ENCODE peak calls at places on chromosomes 13 and 19, in six cellular contexts. Y is mesenchymal stem cell, H is K562, M is IMR-90, X is fibroblast of lung, B is astrocyte. G is an unnamed sample.

GRCh38 chr13:80177327-80177726 is 163.6 kb downstream of the SPRY2 start:
- DNase-seq in Y (no peak), H (no peak), M (no peak), X (peak), B (peak), G (no peak)

GRCh38 chr13:25249001-25249543 is 38.2 kb downstream of the MTMR6 start:
- DNase-seq in Y (peak), H (no peak), M (peak), X (peak), B (peak), G (no peak)

GRCh38 chr13:99132295-99132835 is 68.3 kb upstream of the UBAC2 start:
- DNase-seq in Y (no peak), H (no peak), M (no peak), X (no peak), B (no peak), G (no peak)

GRCh38 chr13:39186205-39186880 is 148.1 kb downstream of the NHLRC3 start:
- DNase-seq in Y (no peak), H (no peak), M (no peak), X (no peak), B (no peak), G (no peak)

GRCh38 chr19:19751846-19752245 is 18.9 kb upstream of the ZNF14 start:
- DNase-seq in Y (no peak), H (no peak), M (no peak), X (no peak), B (no peak), G (no peak)

GRCh38 chr19:50933640-50934039 is 19.2 kb downstream of the KLK5 start:
- DNase-seq in Y (no peak), H (no peak), M (peak), X (peak), B (peak), G (no peak)

GRCh38 chr13:99656092-99656745 is 154.9 kb downstream of the TM9SF2 start:
- DNase-seq in Y (peak), H (peak), M (peak), X (peak), B (peak), G (peak)

GRCh38 chr13:99320693-99321481 is 13.7 kb upstream of the GPR183 start:
- DNase-seq in Y (peak), H (no peak), M (peak), X (peak), B (peak), G (peak)

GRCh38 chr19:17524651-17525050 is 13.2 kb downstream of the PGLS start:
- DNase-seq in Y (no peak), H (no peak), M (no peak), X (no peak), B (no peak), G (no peak)

GRCh38 chr13:22114630-22115311 is 443.9 kb downstream of the FGF9 start:
- DNase-seq in Y (peak), H (no peak), M (peak), X (no peak), B (no peak), G (no peak)

GRCh38 chr13:31444266-31444862 is 244.6 kb downstream of the B3GLCT start:
- DNase-seq in Y (no peak), H (no peak), M (no peak), X (no peak), B (no peak), G (no peak)

GRCh38 chr13:26923824-26924605 is 163.4 kb upstream of the GPR12 start:
- DNase-seq in Y (peak), H (no peak), M (peak), X (peak), B (peak), G (no peak)

GRCh38 chr19:45408830-45409593 is 2.6 kb downstream of the POLR1G start:
- DNase-seq in Y (no peak), H (no peak), M (no peak), X (no peak), B (no peak), G (no peak)

GRCh38 chr19:13689050-13689449 is 75.3 kb upstream of the MRI1 start:
- DNase-seq in Y (peak), H (peak), M (peak), X (peak), B (peak), G (peak)

GRCh38 chr19:409006-409514 is at the start of gene C2CD4C:
- DNase-seq in Y (peak), H (peak), M (no peak), X (no peak), B (no peak), G (no peak)

GRCh38 chr13:53473397-53473796 is 444.8 kb downstream of the OLFM4 start:
- DNase-seq in Y (no peak), H (no peak), M (no peak), X (no peak), B (no peak), G (no peak)

GRCh38 chr19:18697680-18698079 is 14.2 kb downstream of the CRTC1 start:
- DNase-seq in Y (no peak), H (no peak), M (no peak), X (no peak), B (no peak), G (no peak)

GRCh38 chr13:97548138-97548537 is 114.2 kb downstream of the RAP2A start:
- DNase-seq in Y (no peak), H (no peak), M (no peak), X (no peak), B (no peak), G (no peak)

GRCh38 chr13:111115841-111116500 is 861 bp downstream of the ARHGEF7 start:
- DNase-seq in Y (peak), H (no peak), M (peak), X (peak), B (peak), G (no peak)

GRCh38 chr13:42000836-42001235 is 39.9 kb upstream of the VWA8 start:
- DNase-seq in Y (peak), H (no peak), M (no peak), X (peak), B (peak), G (no peak)

GRCh38 chr19:44814132-44814470 is 5.2 kb downstream of the BCAM start:
- DNase-seq in Y (no peak), H (no peak), M (no peak), X (no peak), B (no peak), G (no peak)

GRCh38 chr19:10363789-10364281 is 16.5 kb downstream of the TYK2 start:
- DNase-seq in Y (no peak), H (no peak), M (no peak), X (peak), B (peak), G (no peak)

GRCh38 chr19:29587518-29587986 is 18.5 kb upstream of the POP4 start:
- DNase-seq in Y (peak), H (no peak), M (peak), X (peak), B (no peak), G (no peak)

GRCh38 chr13:97849305-97849704 is 104.2 kb upstream of the IPO5 start:
- DNase-seq in Y (peak), H (no peak), M (peak), X (peak), B (peak), G (peak)

GRCh38 chr19:43780706-43781525 is at the start of gene KCNN4:
- DNase-seq in Y (peak), H (peak), M (peak), X (peak), B (peak), G (peak)

GRCh38 chr13:101455863-101456262 is 3.4 kb downstream of the ITGBL1 start:
- DNase-seq in Y (peak), H (no peak), M (peak), X (peak), B (peak), G (no peak)

GRCh38 chr19:3606690-3607289 is at the start of gene TBXA2R:
- DNase-seq in Y (peak), H (peak), M (peak), X (peak), B (peak), G (peak)

GRCh38 chr19:55691561-55692481 is 16.8 kb downstream of the EPN1 start:
- DNase-seq in Y (no peak), H (no peak), M (no peak), X (no peak), B (no peak), G (no peak)

GRCh38 chr19:54388803-54389144 is 24.0 kb upstream of the LAIR1 start:
- DNase-seq in Y (no peak), H (no peak), M (no peak), X (no peak), B (no peak), G (no peak)

GRCh38 chr13:23445794-23446193 is 12.3 kb upstream of the SACS start:
- DNase-seq in Y (no peak), H (no peak), M (no peak), X (no peak), B (no peak), G (no peak)

GRCh38 chr13:33274264-33274663 is 11.3 kb downstream of the STARD13 start:
- DNase-seq in Y (no peak), H (no peak), M (no peak), X (peak), B (no peak), G (no peak)

GRCh38 chr13:114032121-114032799 is 58.4 kb upstream of the C13orf46 start:
- DNase-seq in Y (peak), H (no peak), M (peak), X (peak), B (peak), G (no peak)

GRCh38 chr19:55703790-55704215 is 28.8 kb downstream of the EPN1 start:
- DNase-seq in Y (no peak), H (peak), M (no peak), X (peak), B (no peak), G (peak)

GRCh38 chr13:110680852-110681251 is 25.1 kb downstream of the CARS2 start:
- DNase-seq in Y (peak), H (peak), M (no peak), X (no peak), B (no peak), G (peak)

GRCh38 chr13:43132228-43132627 is 108.8 kb downstream of the DNAJC15 start:
- DNase-seq in Y (peak), H (peak), M (peak), X (peak), B (peak), G (peak)

GRCh38 chr19:5149508-5149907 is 180.6 kb downstream of the KDM4B start:
- DNase-seq in Y (no peak), H (no peak), M (no peak), X (no peak), B (no peak), G (no peak)

DNA sequence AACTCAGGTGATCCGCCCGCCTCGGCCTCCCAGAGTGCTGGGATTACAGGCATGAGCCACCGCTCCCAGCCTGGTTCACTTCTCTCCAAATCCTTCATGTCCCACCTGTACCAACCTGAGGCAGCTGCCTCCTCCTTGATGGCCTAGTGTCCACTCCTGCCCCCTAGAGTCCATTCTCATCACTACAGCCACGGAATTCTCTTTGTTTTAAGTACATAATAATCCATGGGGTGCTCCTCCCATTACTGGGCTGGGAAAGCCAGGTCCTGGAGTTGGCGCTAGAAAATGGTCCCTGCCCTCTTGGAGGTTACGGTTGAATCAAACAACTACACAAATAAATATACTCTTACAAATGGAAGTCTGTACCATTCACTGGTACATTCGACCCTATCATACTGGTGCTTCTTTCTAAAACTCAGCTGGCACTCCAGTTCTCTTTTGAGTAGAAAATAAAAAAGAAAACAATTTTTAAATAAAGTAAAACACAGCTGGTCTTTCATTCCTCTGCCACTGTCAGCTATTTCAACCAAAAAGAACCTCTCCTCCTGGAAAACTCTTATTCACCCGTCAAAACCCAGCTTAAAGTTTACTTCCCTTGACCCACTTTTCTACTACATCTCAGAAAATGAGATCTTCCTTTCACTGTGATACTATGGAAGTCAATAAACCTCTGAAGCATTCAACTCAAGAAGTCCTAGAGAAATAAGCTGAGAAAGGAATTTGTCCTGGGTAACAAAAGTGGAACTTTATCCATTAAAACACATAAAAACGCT is 22.4 kb upstream of the ARHGEF18 start:
- DNase-seq in Y (no peak), H (peak), M (no peak), X (no peak), B (no peak), G (peak)
- H3K9ac ChIP-seq in Y (no peak), H (no peak), M (no peak), X (no peak), B (no peak), G (no peak)

DNA sequence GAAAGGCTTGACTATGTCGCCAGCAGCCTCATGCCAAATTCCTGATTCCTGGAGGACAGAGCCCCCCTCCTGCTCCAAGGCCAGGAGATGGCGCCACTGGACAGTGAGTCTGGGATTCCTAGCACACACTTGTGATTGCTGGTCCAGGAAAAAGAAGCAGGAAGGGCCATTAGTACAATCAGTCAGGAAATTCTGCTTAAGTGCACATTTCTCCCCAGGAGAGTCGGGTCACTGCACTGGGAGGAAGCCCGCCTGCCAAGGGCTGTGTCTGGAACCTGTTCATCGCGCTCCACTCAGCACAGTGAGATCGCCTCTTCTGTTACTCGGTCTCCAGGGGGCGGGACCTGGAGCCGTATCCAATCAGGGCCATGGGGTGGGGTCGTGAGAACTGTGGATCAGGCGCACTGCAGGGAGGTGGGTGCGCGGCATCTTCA is 65.1 kb downstream of the ZNF823 start:
- DNase-seq in Y (peak), H (peak), M (peak), X (peak), B (peak), G (no peak)
- H2AFZ ChIP-seq in Y (no peak), H (no peak), M (peak), X (peak), B (peak), G (no peak)

DNA sequence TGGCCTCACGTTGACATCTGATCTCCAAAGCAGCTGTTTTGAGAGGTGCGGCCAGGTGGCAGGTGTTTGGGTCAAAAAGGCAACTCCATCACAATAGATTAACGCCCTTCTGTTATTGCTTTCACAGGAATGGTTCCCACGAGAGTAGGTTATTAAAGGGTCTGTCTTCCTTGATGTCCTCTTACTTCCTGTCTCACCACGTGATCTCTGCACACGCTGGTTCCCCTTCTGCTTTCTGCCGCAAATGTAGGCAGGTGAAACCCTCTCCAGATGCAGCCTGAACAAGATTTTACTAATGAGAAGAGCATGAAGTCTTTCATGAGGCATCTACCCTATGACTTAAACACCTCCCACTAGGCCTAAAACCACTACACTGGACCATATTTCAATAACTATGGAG is 22.8 kb upstream of the ZNF564 start:
- DNase-seq in Y (no peak), H (no peak), M (no peak), X (no peak), B (no peak), G (no peak)
- H3K9ac ChIP-seq in Y (no peak), H (no peak), M (no peak), X (no peak), B (no peak), G (no peak)

DNA sequence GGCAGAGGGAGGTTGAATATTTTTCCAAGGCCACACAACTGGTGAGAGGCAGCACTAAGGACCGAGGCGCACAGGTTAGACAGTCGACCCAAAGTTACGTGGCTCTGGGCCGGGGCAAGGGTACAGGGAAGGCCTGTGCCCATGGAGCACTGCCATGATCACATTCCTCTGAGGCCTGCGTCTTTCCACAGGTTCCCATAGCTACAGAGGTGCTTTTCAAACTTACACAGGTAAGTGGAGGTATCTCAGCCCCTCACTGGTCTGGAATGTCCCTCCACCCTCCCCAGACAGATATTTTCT is 814 bp downstream of the ZNF211 start:
- DNase-seq in Y (no peak), H (no peak), M (no peak), X (no peak), B (no peak), G (no peak)
- H2AFZ ChIP-seq in Y (peak), H (peak), M (peak), X (peak), B (peak), G (no peak)

GRCh38 chr19:53132231-53132991 is at the start of gene ZNF415:
- DNase-seq in Y (peak), H (no peak), M (peak), X (peak), B (peak), G (no peak)
- H3K9ac ChIP-seq in Y (peak), H (no peak), M (peak), X (peak), B (peak), G (no peak)

DNA sequence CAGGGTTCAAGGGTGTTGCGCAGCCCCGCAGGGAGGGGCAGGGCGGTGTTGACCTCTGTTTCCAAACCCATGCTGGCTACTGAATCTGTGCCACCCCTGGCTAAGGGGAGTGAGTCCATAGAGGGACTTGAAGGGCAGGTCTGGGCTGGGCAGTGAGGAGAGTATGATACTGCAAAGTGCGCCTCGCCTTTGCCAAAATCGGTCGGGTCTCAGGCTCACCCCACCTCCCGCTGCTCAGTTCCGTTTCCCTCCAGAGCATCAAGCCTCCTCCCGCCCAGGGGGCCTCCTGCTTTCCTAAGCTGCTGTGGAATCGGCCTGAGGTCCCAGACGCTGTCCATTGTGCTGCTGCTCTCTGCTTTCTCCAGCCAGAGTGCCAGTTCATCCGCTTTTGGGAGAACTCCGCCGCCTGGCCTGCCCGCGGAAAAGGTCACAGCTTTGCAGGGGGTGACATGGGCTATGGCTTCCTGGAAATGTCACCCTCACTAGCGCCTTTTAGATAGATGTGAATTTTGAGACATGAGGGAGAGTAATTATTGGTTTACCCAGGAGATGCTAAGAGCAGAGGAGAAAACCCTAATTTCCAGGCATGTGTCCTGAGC is 1418.4 kb downstream of the UQCRFS1 start:
- DNase-seq in Y (peak), H (peak), M (peak), X (peak), B (peak), G (no peak)
- H2AFZ ChIP-seq in Y (peak), H (peak), M (peak), X (peak), B (peak), G (no peak)

GRCh38 chr19:52189745-52190678 is at the start of gene PPP2R1A:
- DNase-seq in Y (peak), H (peak), M (peak), X (peak), B (peak), G (peak)
- H3K9ac ChIP-seq in Y (peak), H (peak), M (peak), X (peak), B (peak), G (peak)